ENCODE peak calls at places on chromosomes 13 and 19, in nine cellular contexts. H, F, I, K, G, M, L, B and E are unnamed samples.
A peak's percentile ranks its signal among the peaks of the same experiment; 100 is the strongest.

GRCh38 chr19:55638864-55639359 is 1.9 kb upstream of the ZNF580 start:
- DNase-seq in M (no peak), F (peak; percentile 86), K (no peak), L (peak; percentile 50), G (no peak), B (peak; percentile 67), H (peak; percentile 26), I (no peak), E (no peak)

GRCh38 chr19:53958168-53958571 is 4.6 kb upstream of the CACNG8 start:
- DNase-seq in B (no peak), M (no peak), K (no peak), F (no peak), L (no peak), H (peak; percentile 33), G (no peak), I (peak; percentile 29), E (no peak)

GRCh38 chr13:109673477-109673876 is 112.9 kb downstream of the IRS2 start:
- DNase-seq in G (no peak), L (no peak), H (no peak), I (no peak), K (no peak), M (no peak), F (no peak), B (no peak), E (no peak)

GRCh38 chr13:64333888-64334287 is 2896.2 kb downstream of the PCDH9 start:
- DNase-seq in H (no peak), L (no peak), F (no peak), B (no peak), I (no peak), G (no peak), M (no peak), K (no peak), E (no peak)

GRCh38 chr13:77289844-77290243 is 37.0 kb downstream of the MYCBP2 start:
- DNase-seq in I (no peak), G (no peak), B (no peak), K (no peak), L (no peak), F (no peak), M (no peak), H (no peak), E (no peak)

GRCh38 chr19:30854661-30855060 is 482.5 kb downstream of the ZNF536 start:
- DNase-seq in K (no peak), F (no peak), M (no peak), L (no peak), H (no peak), I (no peak), B (no peak), G (no peak), E (no peak)

GRCh38 chr13:42591602-42592001 is 17.6 kb downstream of the TNFSF11 start:
- DNase-seq in L (no peak), H (no peak), F (no peak), M (no peak), K (no peak), G (no peak), B (no peak), I (no peak), E (no peak)

GRCh38 chr13:88958821-88959220 is 1287.7 kb downstream of the SLITRK5 start:
- DNase-seq in I (no peak), F (no peak), H (no peak), G (no peak), L (no peak), B (no peak), K (no peak), M (no peak), E (no peak)

GRCh38 chr13:19601749-19602725 is 31.4 kb upstream of the MPHOSPH8 start:
- DNase-seq in L (no peak), K (no peak), B (peak; percentile 38), M (no peak), G (peak; percentile 20), H (peak; percentile 73), I (no peak), F (peak; percentile 67), E (no peak)

GRCh38 chr13:82664183-82664582 is 1218.1 kb downstream of the SLITRK1 start:
- DNase-seq in K (no peak), F (no peak), I (no peak), M (no peak), H (no peak), B (no peak), G (no peak), L (no peak), E (no peak)

GRCh38 chr19:17075860-17076538 is 422 bp downstream of the MYO9B start:
- DNase-seq in G (no peak), B (peak; percentile 22), L (peak; percentile 26), K (peak; percentile 30), F (peak; percentile 63), I (peak; percentile 31), M (no peak), H (peak; percentile 62), E (no peak)

GRCh38 chr13:103386341-103386740 is 320.1 kb upstream of the SLC10A2 start:
- DNase-seq in B (no peak), L (no peak), F (no peak), M (no peak), I (no peak), G (no peak), K (no peak), H (no peak), E (no peak)

GRCh38 chr19:37218592-37218935 is 550 bp downstream of the ZNF383 start:
- DNase-seq in K (no peak), L (no peak), I (no peak), M (no peak), F (peak; percentile 65), B (no peak), G (no peak), H (no peak), E (no peak)